ENCODE peak calls at places on chromosomes 13 and 19, in ten cellular contexts. H, G, O, C, B, Q, A, X, J and F are unnamed samples.
A peak's percentile ranks its signal among the peaks of the same experiment; 100 is the strongest.

GRCh38 chr19:35153701-35154534 is 617 bp upstream of the FXYD5 start:
- DNase-seq in H (peak; percentile 71), G (no peak), O (peak; percentile 73), C (peak; percentile 50), B (peak; percentile 83), Q (peak; percentile 44), A (peak; percentile 79), X (peak; percentile 92), J (peak; percentile 69), F (peak; percentile 75)

GRCh38 chr19:49870309-49870901 is 3.0 kb upstream of the PNKP start:
- DNase-seq in H (no peak), G (no peak), O (no peak), C (no peak), B (no peak), Q (peak; percentile 61), A (no peak), X (peak; percentile 78), J (no peak), F (peak; percentile 45)

GRCh38 chr19:12202250-12202649 is 39.4 kb downstream of the ZNF136 start:
- DNase-seq in H (peak; percentile 31), G (peak; percentile 50), O (peak; percentile 62), C (peak; percentile 61), B (no peak), Q (no peak), A (peak; percentile 48), X (no peak), J (peak; percentile 15), F (no peak)

GRCh38 chr13:53250272-53250875 is 221.8 kb downstream of the OLFM4 start:
- DNase-seq in H (no peak), G (no peak), O (no peak), C (peak; percentile 28), B (no peak), Q (peak; percentile 43), A (peak; percentile 93), X (no peak), J (peak; percentile 85), F (no peak)

GRCh38 chr19:38228005-38228377 is 4.0 kb upstream of the DPF1 start:
- DNase-seq in H (no peak), G (no peak), O (no peak), C (no peak), B (no peak), Q (peak; percentile 73), A (peak; percentile 38), X (no peak), J (no peak), F (no peak)

GRCh38 chr19:45103200-45103624 is 10.2 kb downstream of the PPP1R37 start:
- DNase-seq in H (no peak), G (peak; percentile 43), O (peak; percentile 60), C (no peak), B (no peak), Q (peak; percentile 64), A (no peak), X (no peak), J (peak; percentile 32), F (no peak)

GRCh38 chr13:110415669-110416068 is 108.6 kb downstream of the COL4A2 start:
- DNase-seq in H (peak; percentile 61), G (no peak), O (no peak), C (peak; percentile 19), B (no peak), Q (no peak), A (no peak), X (no peak), J (no peak), F (no peak)

GRCh38 chr19:52891336-52891735 is 6.1 kb downstream of the ZNF320 start:
- DNase-seq in H (no peak), G (no peak), O (no peak), C (no peak), B (no peak), Q (no peak), A (no peak), X (no peak), J (no peak), F (no peak)

GRCh38 chr19:28446511-28446910 is 766.4 kb downstream of the UQCRFS1 start:
- DNase-seq in H (peak; percentile 79), G (no peak), O (no peak), C (no peak), B (no peak), Q (no peak), A (no peak), X (no peak), J (no peak), F (no peak)

GRCh38 chr13:26117620-26118019 is 65.8 kb upstream of the SHISA2 start:
- DNase-seq in H (no peak), G (no peak), O (no peak), C (no peak), B (no peak), Q (no peak), A (no peak), X (no peak), J (no peak), F (no peak)

GRCh38 chr13:26111797-26112196 is 60.0 kb upstream of the SHISA2 start:
- DNase-seq in H (no peak), G (no peak), O (no peak), C (no peak), B (no peak), Q (no peak), A (no peak), X (no peak), J (no peak), F (no peak)

DNA sequence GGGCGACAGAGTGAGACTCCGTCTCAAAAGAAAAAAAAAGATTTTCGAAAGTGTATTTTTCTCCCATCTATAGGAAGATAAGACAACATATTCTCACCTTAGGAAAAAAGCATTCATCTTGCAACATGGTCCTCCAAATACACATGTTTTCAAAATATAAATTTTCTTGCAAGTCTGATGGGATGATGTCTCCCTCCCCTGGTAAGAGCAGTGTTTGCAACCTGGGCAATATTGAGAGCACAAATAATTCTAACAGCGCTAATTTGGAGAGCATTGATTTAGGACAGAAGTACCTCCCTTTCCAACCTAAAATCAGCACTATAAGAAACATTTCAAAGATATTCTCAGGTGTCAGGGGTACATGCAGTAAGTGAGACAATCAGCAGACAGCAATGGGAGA is 61.0 kb upstream of the SHISA2 start:
- DNase-seq in H (no peak), G (no peak), O (no peak), C (no peak), B (no peak), Q (no peak), A (peak; percentile 18), X (no peak), J (peak; percentile 11), F (no peak)
- TF ChIP-seq CTCF in H (peak; percentile 72), G (peak; percentile 36), O (no peak), C (no peak), B (no peak), Q (no peak), A (peak; percentile 68), X (no peak), J (peak; percentile 54), F (no peak)

DNA sequence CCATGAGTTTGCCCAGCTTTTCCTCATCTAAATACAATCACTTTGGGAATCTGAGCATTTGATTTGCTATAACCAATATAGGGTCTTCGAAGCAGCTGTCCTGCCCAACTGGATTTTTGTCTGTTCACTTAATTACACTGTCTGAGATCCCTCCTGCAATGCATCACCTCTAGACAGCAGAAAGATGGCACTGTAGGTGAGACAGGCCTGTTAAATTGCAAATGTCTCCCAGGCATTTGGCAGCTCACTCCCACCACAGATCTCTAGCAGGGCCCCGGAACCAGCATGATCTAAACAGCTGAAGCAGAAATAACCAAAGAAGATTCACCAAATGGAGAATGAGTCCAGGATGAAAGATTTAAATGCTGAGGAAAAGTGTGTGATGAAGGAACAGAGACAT is 41.9 kb upstream of the SERPINE3 start:
- DNase-seq in H (no peak), G (no peak), O (no peak), C (no peak), B (no peak), Q (no peak), A (no peak), X (no peak), J (no peak), F (no peak)
- TF ChIP-seq CTCF in H (peak; percentile 27), G (no peak), O (no peak), C (no peak), B (no peak), Q (no peak), A (no peak), X (no peak), J (no peak), F (no peak)

GRCh38 chr13:114173261-114173660 is 5.8 kb upstream of the CFAP97D2 start:
- DNase-seq in H (no peak), G (no peak), O (no peak), C (no peak), B (no peak), Q (no peak), A (no peak), X (no peak), J (no peak), F (no peak)

GRCh38 chr13:114177245-114178010 is 1.6 kb upstream of the CFAP97D2 start:
- DNase-seq in H (no peak), G (no peak), O (no peak), C (no peak), B (no peak), Q (no peak), A (no peak), X (no peak), J (no peak), F (no peak)

GRCh38 chr13:114174529-114174941 is 4.5 kb upstream of the CFAP97D2 start:
- DNase-seq in H (no peak), G (no peak), O (no peak), C (no peak), B (no peak), Q (no peak), A (no peak), X (no peak), J (peak; percentile 98), F (no peak)

GRCh38 chr13:114179087-114179658 is at the start of gene CFAP97D2:
- DNase-seq in H (no peak), G (no peak), O (no peak), C (no peak), B (no peak), Q (no peak), A (peak; percentile 29), X (no peak), J (no peak), F (no peak)

GRCh38 chr13:114173753-114174152 is 5.3 kb upstream of the CFAP97D2 start:
- DNase-seq in H (no peak), G (no peak), O (no peak), C (no peak), B (no peak), Q (no peak), A (no peak), X (no peak), J (peak; percentile 60), F (no peak)
- TF ChIP-seq CTCF in H (no peak), G (no peak), O (no peak), C (no peak), B (no peak), Q (no peak), A (no peak), X (no peak), J (no peak), F (no peak)

DNA sequence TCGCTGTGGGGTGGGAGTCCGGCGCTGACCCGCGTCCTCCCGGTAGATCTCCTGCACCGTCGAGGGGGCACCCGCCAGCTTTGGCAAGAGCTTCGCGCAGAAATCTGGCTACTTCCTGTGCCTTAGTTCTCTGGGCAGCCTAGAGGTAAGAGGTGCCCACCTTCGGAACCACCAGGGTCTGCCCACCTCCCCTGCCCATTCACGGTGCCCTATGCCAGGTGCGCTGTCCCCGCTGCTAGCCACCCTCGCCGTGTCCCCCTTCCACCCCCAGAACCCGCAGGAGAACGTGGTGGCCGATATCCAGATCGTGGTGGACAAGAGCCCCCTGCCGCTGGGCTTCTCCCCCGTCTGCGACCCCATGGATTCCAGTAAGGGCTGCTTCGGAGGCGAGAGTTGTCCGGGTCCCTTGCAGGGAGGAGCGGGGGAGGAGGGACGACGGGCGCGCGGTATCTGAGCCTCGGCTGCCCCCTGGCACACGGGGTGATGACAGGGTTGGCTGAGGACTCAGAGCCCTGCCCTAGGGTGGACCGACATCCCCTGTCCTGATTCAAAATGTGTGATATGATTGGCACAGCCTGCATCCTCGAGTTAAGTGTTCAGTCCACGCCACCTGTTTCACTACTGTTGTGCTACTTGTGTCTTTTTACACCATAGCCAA is 549 bp downstream of the MVB12A start:
- DNase-seq in H (peak; percentile 59), G (peak; percentile 22), O (no peak), C (peak; percentile 47), B (no peak), Q (peak; percentile 54), A (peak; percentile 77), X (peak; percentile 82), J (no peak), F (no peak)
- TF ChIP-seq CTCF in H (peak; percentile 37), G (no peak), O (no peak), C (no peak), B (no peak), Q (peak; percentile 10), A (peak; percentile 32), X (no peak), J (no peak), F (peak; percentile 12)